ENCODE peak calls at places on chromosomes 11 and 22, in eight cellular contexts. J is LHCN-M2, W is type B pancreatic cell, O is NCI-H187, H is mesothelial cell of epicardium, S is NCI-H2029, X is HuH-7.5, Q is smooth muscle cell of the brain vasculature. V is an unnamed sample.

GRCh38 chr11:19345519-19345847 is 104.7 kb upstream of the E2F8 start:
- DNase-seq in J (no peak), X (no peak), Q (no peak), O (no peak), W (no peak), S (no peak), H (peak; percentile 42), V (no peak)

GRCh38 chr22:35561796-35562526 is 21.3 kb downstream of the RASD2 start:
- DNase-seq in Q (no peak), S (no peak), W (no peak), J (peak; percentile 68), H (no peak), X (no peak), O (no peak), V (no peak)

GRCh38 chr11:44627911-44628729 is 62.7 kb downstream of the CD82 start:
- DNase-seq in X (no peak), W (peak; percentile 66), Q (no peak), O (no peak), H (peak; percentile 53), S (peak; percentile 75), J (peak; percentile 79), V (peak; percentile 76)

GRCh38 chr11:45921561-45922424 is 663 bp upstream of the LARGE2 start:
- DNase-seq in J (no peak), Q (no peak), H (peak; percentile 48), O (peak; percentile 92), X (peak; percentile 59), W (no peak), S (peak; percentile 91), V (peak; percentile 70)

GRCh38 chr11:125649465-125650166 is 24.7 kb downstream of the CHEK1 start:
- DNase-seq in H (no peak), O (no peak), W (no peak), Q (no peak), J (no peak), S (no peak), X (no peak), V (no peak)

GRCh38 chr11:134272381-134273316 is 3.5 kb upstream of the GLB1L3 start:
- DNase-seq in O (peak; percentile 68), H (no peak), W (peak; percentile 32), J (peak; percentile 29), X (peak; percentile 38), Q (no peak), S (no peak), V (peak; percentile 58)

GRCh38 chr22:28108851-28109250 is 189.8 kb upstream of the PITPNB start:
- DNase-seq in W (no peak), S (no peak), O (no peak), H (no peak), J (no peak), Q (no peak), X (no peak), V (no peak)

GRCh38 chr11:79333381-79333780 is 107.4 kb downstream of the TENM4 start:
- DNase-seq in H (no peak), S (no peak), O (no peak), X (no peak), J (peak; percentile 5), W (no peak), Q (no peak), V (no peak)

GRCh38 chr11:84558085-84558905 is 1068.8 kb downstream of the DLG2 start:
- DNase-seq in W (no peak), O (no peak), S (no peak), H (no peak), X (no peak), Q (peak; percentile 6), J (peak; percentile 26), V (no peak)

GRCh38 chr11:69867076-69868002 is 48.1 kb upstream of the FGF3 start:
- DNase-seq in J (peak; percentile 82), Q (peak; percentile 4), W (no peak), H (no peak), X (no peak), S (no peak), O (no peak), V (peak; percentile 69)

GRCh38 chr22:20486229-20486628 is 9.4 kb downstream of the KLHL22 start:
- DNase-seq in W (no peak), Q (no peak), S (no peak), O (no peak), H (no peak), X (peak; percentile 27), J (no peak), V (no peak)

GRCh38 chr11:72084960-72085359 is 4.3 kb downstream of the LRRC51 start:
- DNase-seq in Q (no peak), H (no peak), J (no peak), W (no peak), O (no peak), X (no peak), S (no peak), V (no peak)

GRCh38 chr11:65551572-65552398 is 6.4 kb downstream of the LTBP3 start:
- DNase-seq in W (no peak), H (no peak), S (peak; percentile 90), O (peak; percentile 40), X (peak; percentile 78), Q (no peak), J (peak; percentile 57), V (no peak)

GRCh38 chr22:23256986-23257888 is 76.9 kb downstream of the BCR start:
- DNase-seq in O (no peak), H (no peak), S (no peak), X (peak; percentile 58), Q (no peak), J (peak; percentile 9), W (no peak), V (peak; percentile 91)

GRCh38 chr11:74018331-74019005 is 9.6 kb upstream of the UCP3 start:
- DNase-seq in X (peak; percentile 51), Q (peak; percentile 65), H (no peak), S (peak; percentile 79), W (no peak), O (no peak), J (peak; percentile 11), V (peak; percentile 98)

GRCh38 chr11:121482231-121483129 is 29.7 kb upstream of the SORL1-AS1 start:
- DNase-seq in J (no peak), O (no peak), S (no peak), Q (no peak), X (no peak), H (no peak), W (no peak), V (no peak)

GRCh38 chr22:47837703-47838102 is 1075.3 kb downstream of the TBC1D22A start:
- DNase-seq in S (peak; percentile 5), H (no peak), X (no peak), J (peak; percentile 19), O (no peak), W (no peak), Q (no peak), V (peak; percentile 28)

GRCh38 chr22:24730864-24731263 is 43.7 kb downstream of the PIWIL3 start:
- DNase-seq in Q (no peak), J (no peak), W (no peak), O (no peak), X (no peak), S (no peak), H (no peak), V (no peak)

GRCh38 chr22:21974058-21974649 is 8.4 kb downstream of the TOP3B start:
- DNase-seq in S (no peak), W (no peak), J (no peak), O (no peak), X (no peak), H (no peak), Q (no peak), V (no peak)

GRCh38 chr11:91872216-91872615 is 352.4 kb upstream of the FAT3 start:
- DNase-seq in O (no peak), J (no peak), W (no peak), X (no peak), S (no peak), Q (no peak), H (no peak), V (no peak)

GRCh38 chr22:20571531-20572007 is 64.2 kb downstream of the MED15 start:
- DNase-seq in O (no peak), S (no peak), W (no peak), X (peak; percentile 53), H (no peak), J (peak; percentile 43), Q (no peak), V (no peak)

GRCh38 chr11:96474263-96474662 is 84.5 kb downstream of the JRKL start:
- DNase-seq in X (no peak), O (no peak), J (no peak), S (no peak), W (no peak), H (no peak), Q (no peak), V (no peak)

GRCh38 chr11:67437082-67437821 is at the start of gene PTPRCAP:
- DNase-seq in J (no peak), H (no peak), Q (no peak), X (no peak), S (no peak), O (no peak), W (no peak), V (no peak)